ENCODE peak calls at places on chromosome 20, in five cellular contexts. One of them, this sample, is unnamed.

GRCh38 chr20:37363221-37364012 is 17.5 kb downstream of the SRC start:
- DNase-seq in prostate gland: no peak
- DNase-seq in heart left ventricle: no peak
- DNase-seq in psoas muscle: no peak
- DNase-seq in pancreas: no peak
- DNase-seq in this sample: peak; percentile 55

GRCh38 chr20:49097159-49097558 is 51.0 kb downstream of the CSE1L start:
- DNase-seq in prostate gland: no peak
- DNase-seq in heart left ventricle: no peak
- DNase-seq in psoas muscle: no peak
- DNase-seq in pancreas: no peak
- DNase-seq in this sample: no peak

GRCh38 chr20:4220352-4220751 is 205.0 kb upstream of the RNF24 start:
- DNase-seq in prostate gland: no peak
- DNase-seq in heart left ventricle: no peak
- DNase-seq in psoas muscle: no peak
- DNase-seq in pancreas: no peak
- DNase-seq in this sample: no peak

GRCh38 chr20:43043887-43044286 is 145.8 kb downstream of the PTPRT start:
- DNase-seq in prostate gland: no peak
- DNase-seq in heart left ventricle: no peak
- DNase-seq in psoas muscle: no peak
- DNase-seq in pancreas: no peak
- DNase-seq in this sample: no peak

GRCh38 chr20:42281801-42282200 is 663.6 kb upstream of the CHD6 start:
- DNase-seq in prostate gland: no peak
- DNase-seq in heart left ventricle: no peak
- DNase-seq in psoas muscle: no peak
- DNase-seq in pancreas: no peak
- DNase-seq in this sample: no peak

GRCh38 chr20:41956316-41957050 is 338.3 kb upstream of the CHD6 start:
- DNase-seq in prostate gland: no peak
- DNase-seq in heart left ventricle: no peak
- DNase-seq in psoas muscle: no peak
- DNase-seq in pancreas: no peak
- DNase-seq in this sample: no peak

GRCh38 chr20:39800548-39800947 is 838.4 kb downstream of the DHX35 start:
- DNase-seq in prostate gland: no peak
- DNase-seq in heart left ventricle: peak; percentile 34
- DNase-seq in psoas muscle: peak; percentile 58
- DNase-seq in pancreas: no peak
- DNase-seq in this sample: no peak

GRCh38 chr20:43389231-43389630 is 68.5 kb upstream of the SRSF6 start:
- DNase-seq in prostate gland: no peak
- DNase-seq in heart left ventricle: peak; percentile 37
- DNase-seq in psoas muscle: peak; percentile 43
- DNase-seq in pancreas: no peak
- DNase-seq in this sample: no peak

GRCh38 chr20:49701916-49702315 is 11.8 kb downstream of the B4GALT5 start:
- DNase-seq in prostate gland: no peak
- DNase-seq in heart left ventricle: no peak
- DNase-seq in psoas muscle: no peak
- DNase-seq in pancreas: no peak
- DNase-seq in this sample: no peak

GRCh38 chr20:45489083-45489531 is 19.6 kb downstream of the WFDC2 start:
- DNase-seq in prostate gland: no peak
- DNase-seq in heart left ventricle: no peak
- DNase-seq in psoas muscle: no peak
- DNase-seq in pancreas: no peak
- DNase-seq in this sample: no peak

GRCh38 chr20:43187476-43188233 is 2.1 kb downstream of the PTPRT start:
- DNase-seq in prostate gland: peak; percentile 51
- DNase-seq in heart left ventricle: peak; percentile 55
- DNase-seq in psoas muscle: peak; percentile 59
- DNase-seq in pancreas: peak; percentile 90
- DNase-seq in this sample: peak; percentile 89

GRCh38 chr20:58959652-58960051 is 21.4 kb upstream of the NELFCD start:
- DNase-seq in prostate gland: no peak
- DNase-seq in heart left ventricle: no peak
- DNase-seq in psoas muscle: no peak
- DNase-seq in pancreas: no peak
- DNase-seq in this sample: no peak

GRCh38 chr20:56215115-56215514 is 33.4 kb upstream of the MC3R start:
- DNase-seq in prostate gland: no peak
- DNase-seq in heart left ventricle: no peak
- DNase-seq in psoas muscle: no peak
- DNase-seq in pancreas: no peak
- DNase-seq in this sample: no peak

GRCh38 chr20:44516491-44516890 is 5.4 kb downstream of the SERINC3 start:
- DNase-seq in prostate gland: no peak
- DNase-seq in heart left ventricle: no peak
- DNase-seq in psoas muscle: peak; percentile 37
- DNase-seq in pancreas: no peak
- DNase-seq in this sample: no peak

GRCh38 chr20:6311097-6311496 is 188.3 kb upstream of the FERMT1 start:
- DNase-seq in prostate gland: no peak
- DNase-seq in heart left ventricle: no peak
- DNase-seq in psoas muscle: no peak
- DNase-seq in pancreas: no peak
- DNase-seq in this sample: no peak

GRCh38 chr20:63492982-63493381 is 5.9 kb downstream of the EEF1A2 start:
- DNase-seq in prostate gland: no peak
- DNase-seq in heart left ventricle: no peak
- DNase-seq in psoas muscle: no peak
- DNase-seq in pancreas: no peak
- DNase-seq in this sample: no peak

GRCh38 chr20:10565191-10565921 is 108.4 kb downstream of the JAG1 start:
- DNase-seq in prostate gland: no peak
- DNase-seq in heart left ventricle: peak; percentile 20
- DNase-seq in psoas muscle: peak; percentile 24
- DNase-seq in pancreas: no peak
- DNase-seq in this sample: no peak

GRCh38 chr20:5150226-5151076 is 23.6 kb downstream of the CDS2 start:
- DNase-seq in prostate gland: no peak
- DNase-seq in heart left ventricle: no peak
- DNase-seq in psoas muscle: peak; percentile 25
- DNase-seq in pancreas: no peak
- DNase-seq in this sample: no peak

GRCh38 chr20:52313335-52313963 is 121.9 kb upstream of the ZFP64 start:
- DNase-seq in prostate gland: no peak
- DNase-seq in heart left ventricle: no peak
- DNase-seq in psoas muscle: no peak
- DNase-seq in pancreas: no peak
- DNase-seq in this sample: no peak

GRCh38 chr20:10853176-10853575 is 179.4 kb upstream of the JAG1 start:
- DNase-seq in prostate gland: no peak
- DNase-seq in heart left ventricle: no peak
- DNase-seq in psoas muscle: no peak
- DNase-seq in pancreas: no peak
- DNase-seq in this sample: no peak

GRCh38 chr20:23272176-23273029 is 78.2 kb upstream of the NXT1 start:
- DNase-seq in prostate gland: no peak
- DNase-seq in heart left ventricle: no peak
- DNase-seq in psoas muscle: no peak
- DNase-seq in pancreas: no peak
- DNase-seq in this sample: no peak

GRCh38 chr20:11394145-11394833 is 523.4 kb upstream of the BTBD3 start:
- DNase-seq in prostate gland: no peak
- DNase-seq in heart left ventricle: no peak
- DNase-seq in psoas muscle: no peak
- DNase-seq in pancreas: no peak
- DNase-seq in this sample: no peak

GRCh38 chr20:46651091-46651962 is at the start of gene SLC13A3:
- DNase-seq in prostate gland: no peak
- DNase-seq in heart left ventricle: no peak
- DNase-seq in psoas muscle: no peak
- DNase-seq in pancreas: no peak
- DNase-seq in this sample: no peak

GRCh38 chr20:5918856-5919633 is 31.3 kb downstream of the TRMT6 start:
- DNase-seq in prostate gland: no peak
- DNase-seq in heart left ventricle: no peak
- DNase-seq in psoas muscle: no peak
- DNase-seq in pancreas: no peak
- DNase-seq in this sample: no peak

GRCh38 chr20:54510546-54511129 is 35.2 kb downstream of the DOK5 start:
- DNase-seq in prostate gland: no peak
- DNase-seq in heart left ventricle: peak; percentile 50
- DNase-seq in psoas muscle: peak; percentile 17
- DNase-seq in pancreas: no peak
- DNase-seq in this sample: no peak

GRCh38 chr20:10217517-10218410 is 866 bp upstream of the SNAP25 start:
- DNase-seq in prostate gland: peak; percentile 44
- DNase-seq in heart left ventricle: no peak
- DNase-seq in psoas muscle: no peak
- DNase-seq in pancreas: peak; percentile 48
- DNase-seq in this sample: peak; percentile 82

GRCh38 chr20:5797843-5798462 is 47.8 kb downstream of the SHLD1 start:
- DNase-seq in prostate gland: no peak
- DNase-seq in heart left ventricle: no peak
- DNase-seq in psoas muscle: no peak
- DNase-seq in pancreas: no peak
- DNase-seq in this sample: no peak

GRCh38 chr20:10111144-10111771 is 76.5 kb downstream of the ANKEF1 start:
- DNase-seq in prostate gland: peak; percentile 23
- DNase-seq in heart left ventricle: no peak
- DNase-seq in psoas muscle: no peak
- DNase-seq in pancreas: no peak
- DNase-seq in this sample: no peak

GRCh38 chr20:49245921-49246740 is 26.9 kb downstream of the DDX27 start:
- DNase-seq in prostate gland: peak; percentile 49
- DNase-seq in heart left ventricle: no peak
- DNase-seq in psoas muscle: no peak
- DNase-seq in pancreas: no peak
- DNase-seq in this sample: no peak

GRCh38 chr20:47790032-47790965 is 5.0 kb upstream of the SULF2 start:
- DNase-seq in prostate gland: no peak
- DNase-seq in heart left ventricle: no peak
- DNase-seq in psoas muscle: no peak
- DNase-seq in pancreas: no peak
- DNase-seq in this sample: peak; percentile 24

GRCh38 chr20:4728121-4728520 is 6.4 kb downstream of the PRND start:
- DNase-seq in prostate gland: no peak
- DNase-seq in heart left ventricle: no peak
- DNase-seq in psoas muscle: no peak
- DNase-seq in pancreas: no peak
- DNase-seq in this sample: no peak

GRCh38 chr20:18722381-18722780 is 91.2 kb upstream of the SCP2D1 start:
- DNase-seq in prostate gland: no peak
- DNase-seq in heart left ventricle: no peak
- DNase-seq in psoas muscle: no peak
- DNase-seq in pancreas: no peak
- DNase-seq in this sample: no peak

GRCh38 chr20:63858393-63859165 is 2.7 kb upstream of the ABHD16B start:
- DNase-seq in prostate gland: no peak
- DNase-seq in heart left ventricle: peak; percentile 88
- DNase-seq in psoas muscle: no peak
- DNase-seq in pancreas: no peak
- DNase-seq in this sample: no peak

GRCh38 chr20:53270792-53271375 is 298.7 kb downstream of the TSHZ2 start:
- DNase-seq in prostate gland: no peak
- DNase-seq in heart left ventricle: no peak
- DNase-seq in psoas muscle: no peak
- DNase-seq in pancreas: no peak
- DNase-seq in this sample: no peak

GRCh38 chr20:10447028-10447427 is 11.9 kb downstream of the SLX4IP start:
- DNase-seq in prostate gland: no peak
- DNase-seq in heart left ventricle: no peak
- DNase-seq in psoas muscle: no peak
- DNase-seq in pancreas: no peak
- DNase-seq in this sample: no peak

GRCh38 chr20:42734660-42735368 is 454.9 kb downstream of the PTPRT start:
- DNase-seq in prostate gland: peak; percentile 15
- DNase-seq in heart left ventricle: no peak
- DNase-seq in psoas muscle: no peak
- DNase-seq in pancreas: no peak
- DNase-seq in this sample: no peak

GRCh38 chr20:50320910-50321796 is 130.5 kb downstream of the CEBPB start:
- DNase-seq in prostate gland: peak; percentile 87
- DNase-seq in heart left ventricle: peak; percentile 72
- DNase-seq in psoas muscle: peak; percentile 91
- DNase-seq in pancreas: peak; percentile 91
- DNase-seq in this sample: peak; percentile 97

GRCh38 chr20:35503281-35503680 is 26.2 kb downstream of the C20orf173 start:
- DNase-seq in prostate gland: no peak
- DNase-seq in heart left ventricle: no peak
- DNase-seq in psoas muscle: no peak
- DNase-seq in pancreas: no peak
- DNase-seq in this sample: no peak
- H3K36me3 ChIP-seq in prostate gland: peaks cover 22% of the 10 kb centered on the region
- H3K36me3 ChIP-seq in heart left ventricle: peaks cover 6% of the 10 kb centered on the region
- H3K36me3 ChIP-seq in psoas muscle: peaks cover 3% of the 10 kb centered on the region
- H3K36me3 ChIP-seq in pancreas: peaks cover 30% of the 10 kb centered on the region
- H3K36me3 ChIP-seq in this sample: peaks cover 16% of the 10 kb centered on the region

DNA sequence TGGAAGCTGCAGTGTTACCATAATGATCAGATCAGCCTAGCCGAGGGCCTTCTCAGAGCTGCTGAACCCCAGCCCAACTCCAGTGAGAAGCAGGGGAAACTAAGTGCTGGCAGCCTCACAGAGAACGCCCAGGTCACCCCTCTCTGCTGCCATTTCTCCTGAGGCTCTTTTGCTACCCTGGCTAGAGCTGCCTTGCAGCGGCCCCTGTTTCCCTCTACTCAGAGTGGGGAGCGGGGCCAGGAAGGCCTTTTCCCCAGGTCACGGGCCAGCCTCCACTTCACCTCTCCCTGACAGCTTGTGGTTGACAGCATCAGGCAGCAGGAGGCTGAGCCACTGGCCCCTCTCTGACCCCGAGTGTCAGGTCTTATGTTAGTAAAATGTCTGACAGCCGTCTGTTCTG is 22.7 kb downstream of the ACTR5 start:
- DNase-seq in prostate gland: no peak
- DNase-seq in heart left ventricle: no peak
- DNase-seq in psoas muscle: no peak
- DNase-seq in pancreas: no peak
- DNase-seq in this sample: no peak
- H3K36me3 ChIP-seq in prostate gland: peaks cover 5% of the 10 kb centered on the region
- H3K36me3 ChIP-seq in heart left ventricle: peaks cover 6% of the 10 kb centered on the region
- H3K36me3 ChIP-seq in psoas muscle: peaks cover 17% of the 10 kb centered on the region
- H3K36me3 ChIP-seq in pancreas: peaks cover 48% of the 10 kb centered on the region
- H3K36me3 ChIP-seq in this sample: peaks cover 5% of the 10 kb centered on the region

GRCh38 chr20:2429061-2429460 is 41.5 kb downstream of the SNRPB start:
- DNase-seq in prostate gland: no peak
- DNase-seq in heart left ventricle: no peak
- DNase-seq in psoas muscle: no peak
- DNase-seq in pancreas: no peak
- DNase-seq in this sample: no peak
- H3K36me3 ChIP-seq in prostate gland: no peaks in the 10 kb centered on the region
- H3K36me3 ChIP-seq in heart left ventricle: no peaks in the 10 kb centered on the region
- H3K36me3 ChIP-seq in psoas muscle: no peaks in the 10 kb centered on the region
- H3K36me3 ChIP-seq in pancreas: no peaks in the 10 kb centered on the region
- H3K36me3 ChIP-seq in this sample: no peaks in the 10 kb centered on the region

DNA sequence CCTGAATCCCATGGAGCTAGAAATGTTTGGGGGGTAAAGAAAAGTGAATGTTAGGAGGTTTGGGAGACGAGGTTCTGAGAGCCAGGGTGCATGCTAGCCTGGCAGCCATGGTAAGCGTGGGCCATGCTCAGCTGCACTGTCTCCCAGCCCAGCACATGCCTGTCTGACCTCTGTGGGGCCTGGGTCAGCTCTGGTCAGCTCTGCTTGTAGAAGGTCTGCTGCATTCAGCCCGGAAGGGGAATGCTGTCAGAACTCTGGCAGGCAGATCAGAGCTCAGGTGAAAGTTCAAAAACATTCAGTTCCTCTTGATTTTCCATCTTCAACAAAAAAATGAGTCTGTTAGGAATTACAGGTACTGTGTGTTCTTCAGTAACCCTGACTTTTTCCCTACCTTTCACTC is 5.8 kb upstream of the GNRH2 start:
- DNase-seq in prostate gland: no peak
- DNase-seq in heart left ventricle: no peak
- DNase-seq in psoas muscle: no peak
- DNase-seq in pancreas: no peak
- DNase-seq in this sample: no peak
- H3K36me3 ChIP-seq in prostate gland: peaks cover 12% of the 10 kb centered on the region
- H3K36me3 ChIP-seq in heart left ventricle: peaks cover 27% of the 10 kb centered on the region
- H3K36me3 ChIP-seq in psoas muscle: no peaks in the 10 kb centered on the region
- H3K36me3 ChIP-seq in pancreas: peaks cover 40% of the 10 kb centered on the region
- H3K36me3 ChIP-seq in this sample: peaks cover 10% of the 10 kb centered on the region

This sample was measured in aorta.